ENCODE peak calls at places on chromosomes 4 and X, in six cellular contexts. B, F, J, U, Z and R are unnamed samples.
A peak's percentile ranks its signal among the peaks of the same experiment; 100 is the strongest.

GRCh38 chr4:42151568-42152506 is 618 bp downstream of the BEND4 start:
- DNase-seq in B (peak; percentile 78), J (peak; percentile 89), Z (no peak), F (peak; percentile 95), U (peak; percentile 94), R (no peak)

GRCh38 chr4:85175190-85175589 is 208.7 kb upstream of the WDFY3 start:
- DNase-seq in Z (no peak), B (no peak), U (no peak), F (no peak), J (no peak), R (no peak)

GRCh38 chr4:124276461-124276860 is 436.1 kb downstream of the ANKRD50 start:
- DNase-seq in B (no peak), F (peak; percentile 63), U (no peak), J (no peak), Z (no peak), R (peak; percentile 24)

GRCh38 chr4:147782087-147782781 is 50.3 kb downstream of the ARHGAP10 start:
- DNase-seq in F (no peak), Z (peak; percentile 75), B (no peak), J (no peak), U (no peak), R (peak; percentile 70)

GRCh38 chr4:24805036-24805435 is 9.7 kb downstream of the SOD3 start:
- DNase-seq in Z (no peak), B (no peak), U (no peak), J (no peak), F (no peak), R (no peak)

GRCh38 chrX:20718592-20718991 is 451.9 kb upstream of the RPS6KA3 start:
- DNase-seq in J (no peak), Z (no peak), B (peak; percentile 11), U (no peak), F (no peak), R (no peak)

GRCh38 chr4:2867758-2868491 is 24.3 kb downstream of the ADD1 start:
- DNase-seq in U (peak; percentile 33), J (no peak), B (no peak), F (peak; percentile 95), Z (peak; percentile 77), R (peak; percentile 47)

GRCh38 chrX:64975491-64975890 is 759 bp downstream of the ZC4H2 start:
- DNase-seq in U (peak; percentile 41), Z (peak; percentile 38), B (peak; percentile 29), J (peak; percentile 57), F (peak; percentile 68), R (no peak)

GRCh38 chrX:153878969-153879653 is 6.9 kb downstream of the L1CAM start:
- DNase-seq in J (no peak), Z (no peak), F (peak; percentile 96), B (no peak), U (peak; percentile 61), R (no peak)

GRCh38 chr4:129092636-129093172 is 635 bp downstream of the SCLT1 start:
- DNase-seq in B (no peak), F (no peak), Z (peak; percentile 52), J (no peak), U (no peak), R (peak; percentile 28)

GRCh38 chr4:129095811-129096454 is at the start of gene C4orf33:
- DNase-seq in J (peak; percentile 68), U (peak; percentile 74), B (peak; percentile 57), Z (peak; percentile 85), F (peak; percentile 81), R (peak; percentile 66)

GRCh38 chr4:129094347-129094746 is 1.0 kb upstream of the SCLT1 start:
- DNase-seq in Z (peak; percentile 20), J (no peak), U (no peak), B (no peak), F (no peak), R (no peak)

GRCh38 chr4:129098578-129098977 is 2.6 kb downstream of the C4orf33 start:
- DNase-seq in U (no peak), Z (no peak), F (no peak), B (no peak), J (no peak), R (no peak)

DNA sequence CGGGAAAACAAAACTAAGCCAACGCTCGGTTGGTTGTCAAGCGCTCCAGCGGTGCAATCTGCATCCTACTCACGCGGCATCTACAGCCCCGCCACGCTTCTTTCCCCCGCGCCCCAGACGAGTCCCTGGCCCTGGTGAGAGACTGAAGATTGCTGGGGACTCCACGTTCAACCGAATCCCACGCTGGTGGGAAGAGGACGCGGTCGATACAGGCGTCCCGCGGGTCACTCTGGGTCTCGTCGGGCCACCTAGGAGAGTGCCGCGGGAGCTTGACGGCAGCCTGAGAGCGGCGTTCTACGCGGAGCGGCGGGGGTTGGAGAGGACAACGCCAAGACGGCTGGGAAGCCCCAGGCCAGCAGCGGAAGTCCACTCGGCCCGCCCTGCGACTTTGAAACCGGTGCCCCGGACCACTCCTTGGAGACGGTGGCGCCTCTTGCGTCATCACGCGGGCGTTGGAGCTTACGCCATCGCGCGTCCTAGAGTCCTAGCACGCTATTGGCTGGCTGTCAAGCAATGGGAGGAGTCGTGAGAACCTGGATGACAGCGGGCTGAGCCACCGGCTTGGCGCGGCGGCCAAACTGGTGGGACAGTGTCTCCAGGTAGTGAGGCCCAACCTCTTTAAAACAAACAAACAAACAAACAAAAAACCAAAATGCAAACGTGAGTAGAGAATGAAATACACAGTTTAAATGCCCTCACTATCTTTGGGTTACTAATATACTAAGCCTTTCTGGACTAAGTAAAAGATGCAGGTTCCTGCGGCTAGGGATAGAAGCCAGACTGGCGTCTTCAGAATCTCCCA is at the start of gene SCLT1:
- DNase-seq in Z (peak; percentile 99), J (peak; percentile 96), U (peak; percentile 98), F (peak; percentile 99), B (peak; percentile 94), R (peak; percentile 99)
- H2BK5ac ChIP-seq in Z (peak within 1 kb of the TSS; percentile 74), J (peak within 1 kb of the TSS; percentile 94), U (no peak within 1 kb of the TSS), F (peak within 1 kb of the TSS; percentile 65), B (peak within 1 kb of the TSS; percentile 47), R (peak within 1 kb of the TSS; percentile 68)

GRCh38 chrX:112967903-112968302 is 127.3 kb upstream of the AMOT start:
- DNase-seq in J (no peak), F (no peak), U (no peak), B (no peak), Z (no peak), R (no peak)
- H2BK5ac ChIP-seq in J (no peak overlapping the region), F (no peak overlapping the region), U (no peak overlapping the region), B (no peak overlapping the region), Z (no peak overlapping the region), R (no peak overlapping the region)

DNA sequence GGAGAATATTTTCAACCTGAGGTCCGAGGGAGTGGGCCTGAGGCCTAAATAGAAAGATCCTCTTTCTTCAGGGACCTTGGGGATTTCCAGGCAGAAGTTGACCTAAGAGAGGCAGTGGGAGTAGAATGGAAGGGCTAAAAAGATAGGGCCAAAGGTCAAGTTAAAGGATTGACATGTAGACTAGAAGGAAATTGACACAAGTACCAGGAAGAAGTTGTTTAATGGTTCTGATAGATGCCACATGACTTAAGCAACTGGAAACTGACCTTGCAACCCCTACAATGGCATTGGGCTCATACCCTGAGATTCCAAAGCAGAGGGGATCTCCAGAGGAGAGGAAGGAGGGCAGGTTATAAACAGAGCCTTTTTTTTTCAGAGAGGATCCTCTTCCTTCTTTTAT is 77.0 kb downstream of the SHROOM3 start:
- DNase-seq in Z (no peak), F (no peak), U (no peak), B (no peak), J (no peak), R (no peak)
- H2BK5ac ChIP-seq in Z (peak overlapping the region; percentile 47), F (no peak overlapping the region), U (no peak overlapping the region), B (no peak overlapping the region), J (no peak overlapping the region), R (peak overlapping the region; percentile 40)

GRCh38 chr4:74105656-74106275 is 6.8 kb upstream of the CXCL2 start:
- DNase-seq in J (no peak), Z (no peak), U (no peak), B (no peak), F (no peak), R (no peak)
- H2BK5ac ChIP-seq in J (no peak overlapping the region), Z (no peak overlapping the region), U (no peak overlapping the region), B (no peak overlapping the region), F (no peak overlapping the region), R (no peak overlapping the region)

GRCh38 chrX:9882669-9883446 is 84.3 kb upstream of the CLDN34 start:
- DNase-seq in J (no peak), Z (peak; percentile 87), U (no peak), F (peak; percentile 53), B (no peak), R (peak; percentile 87)
- H2BK5ac ChIP-seq in J (no peak overlapping the region), Z (no peak overlapping the region), U (no peak overlapping the region), F (no peak overlapping the region), B (no peak overlapping the region), R (no peak overlapping the region)

DNA sequence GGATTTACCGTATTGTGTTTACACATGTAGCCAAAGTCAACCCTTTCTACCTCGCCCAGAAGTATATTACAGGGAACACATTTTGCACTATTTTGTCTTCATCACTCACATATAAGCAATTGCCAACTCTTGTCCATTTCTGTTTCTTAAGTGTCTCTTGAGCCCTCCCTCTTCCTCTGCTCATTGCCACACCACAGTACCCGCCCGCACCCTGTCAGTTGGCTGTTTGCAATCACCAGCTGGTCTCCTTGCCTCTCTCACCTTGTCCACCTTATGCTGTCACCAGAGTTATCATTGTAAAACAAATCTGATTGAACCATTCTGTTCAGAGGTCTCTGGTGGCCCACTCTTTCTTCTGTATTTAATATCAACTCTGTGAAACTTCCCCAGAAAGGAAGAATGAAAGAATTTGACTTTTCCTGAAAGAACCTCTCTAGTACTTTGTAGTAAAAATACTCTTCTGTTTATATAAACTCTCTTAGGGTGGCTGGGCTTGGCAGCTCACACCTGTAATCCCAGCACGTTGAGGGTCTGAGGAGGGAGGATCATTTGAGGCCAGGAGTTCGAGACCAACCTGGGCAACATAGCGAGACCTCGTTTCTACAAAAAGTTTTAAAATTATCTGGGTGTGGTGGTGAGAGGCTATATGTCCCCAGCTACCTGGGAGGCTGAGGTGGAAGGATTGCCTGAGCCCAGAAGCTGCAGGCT is 50.2 kb downstream of the ING2 start:
- DNase-seq in U (no peak), J (no peak), Z (no peak), F (no peak), B (no peak), R (no peak)
- H2BK5ac ChIP-seq in U (no peak overlapping the region), J (no peak overlapping the region), Z (no peak overlapping the region), F (no peak overlapping the region), B (no peak overlapping the region), R (no peak overlapping the region)

DNA sequence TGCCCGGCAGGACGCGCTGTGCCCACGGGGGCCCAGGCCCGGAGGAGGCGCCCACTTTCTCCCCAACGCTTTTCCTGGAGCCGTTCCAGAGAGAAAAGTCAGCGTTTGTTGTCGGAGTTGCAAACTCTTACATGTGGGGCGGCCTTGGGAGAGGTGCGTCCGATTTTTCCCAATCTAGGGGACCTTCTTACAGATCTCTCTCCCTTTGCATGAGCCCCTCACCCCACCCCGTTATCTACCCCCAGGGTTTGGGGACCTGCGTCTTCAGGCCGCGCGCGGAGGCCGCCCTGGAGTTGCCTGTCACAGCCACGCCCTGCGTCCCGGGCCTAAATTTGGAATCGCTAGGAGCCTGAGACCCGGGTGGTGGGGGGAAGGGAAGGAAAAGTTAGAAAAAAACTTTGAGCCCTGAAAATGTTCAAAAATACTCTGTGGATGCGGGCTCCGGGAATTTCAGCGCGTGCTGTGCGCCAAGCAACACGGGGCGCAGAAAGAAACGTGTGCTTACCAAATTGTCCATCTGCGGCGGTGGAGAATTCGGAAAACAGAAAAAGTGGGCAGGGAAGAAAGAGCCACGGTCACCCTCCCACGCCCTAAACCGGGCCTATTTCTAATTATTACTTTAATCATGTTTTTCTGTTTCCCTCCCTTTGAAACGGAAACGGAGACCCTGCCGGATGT is 587 bp downstream of the CD99 start:
- DNase-seq in Z (peak; percentile 66), U (no peak), J (no peak), B (no peak), F (peak; percentile 57), R (peak; percentile 31)
- H2BK5ac ChIP-seq in Z (peak overlapping the region; percentile 71), U (no peak overlapping the region), J (no peak overlapping the region), B (peak overlapping the region; percentile 92), F (no peak overlapping the region), R (peak overlapping the region; percentile 12)